ENCODE peak calls at places on chromosomes 11 and 22, in four cellular contexts. One of them, this sample, is unnamed.

GRCh38 chr22:22348127-22348814 is 103.7 kb downstream of the VPREB1 start:
- DNase-seq in mammary epithelial cell: no peak
- DNase-seq in IMR-90: no peak
- DNase-seq in H9: peak; percentile 64
- DNase-seq in this sample: no peak

GRCh38 chr11:124873980-124874379 is 8.7 kb downstream of the ROBO3 start:
- DNase-seq in H9: no peak
- DNase-seq in IMR-90: no peak
- DNase-seq in mammary epithelial cell: no peak
- DNase-seq in this sample: no peak

GRCh38 chr11:102914238-102915043 is 39.7 kb upstream of the MMP12 start:
- DNase-seq in mammary epithelial cell: peak; percentile 28
- DNase-seq in H9: peak; percentile 62
- DNase-seq in IMR-90: peak; percentile 56
- DNase-seq in this sample: peak; percentile 5

GRCh38 chr22:38298312-38299000 is 18.8 kb downstream of the CSNK1E start:
- DNase-seq in IMR-90: peak; percentile 88
- DNase-seq in H9: peak; percentile 74
- DNase-seq in mammary epithelial cell: peak; percentile 100
- DNase-seq in this sample: peak; percentile 97

GRCh38 chr11:111707039-111707690 is 59.0 kb downstream of the PPP2R1B start:
- DNase-seq in IMR-90: peak; percentile 95
- DNase-seq in H9: no peak
- DNase-seq in mammary epithelial cell: no peak
- DNase-seq in this sample: no peak

GRCh38 chr22:30444632-30445437 is 19.3 kb downstream of the MTFP1 start:
- DNase-seq in mammary epithelial cell: peak; percentile 34
- DNase-seq in IMR-90: peak; percentile 52
- DNase-seq in H9: peak; percentile 85
- DNase-seq in this sample: no peak

GRCh38 chr11:102155676-102156075 is 45.4 kb downstream of the YAP1 start:
- DNase-seq in mammary epithelial cell: peak; percentile 23
- DNase-seq in H9: no peak
- DNase-seq in IMR-90: peak; percentile 51
- DNase-seq in this sample: no peak

GRCh38 chr11:6438979-6439571 is 1.7 kb downstream of the HPX start:
- DNase-seq in mammary epithelial cell: peak; percentile 41
- DNase-seq in IMR-90: peak; percentile 59
- DNase-seq in H9: peak; percentile 68
- DNase-seq in this sample: peak; percentile 25

GRCh38 chr22:23384899-23385298 is 195.2 kb downstream of the IGLL1 start:
- DNase-seq in IMR-90: no peak
- DNase-seq in H9: no peak
- DNase-seq in mammary epithelial cell: no peak
- DNase-seq in this sample: no peak

GRCh38 chr11:100686476-100686875 is 612 bp upstream of the ARHGAP42 start:
- DNase-seq in IMR-90: no peak
- DNase-seq in H9: peak; percentile 55
- DNase-seq in mammary epithelial cell: no peak
- DNase-seq in this sample: no peak

GRCh38 chr11:114059984-114060401 is 482 bp downstream of the ZBTB16 start:
- DNase-seq in IMR-90: no peak
- DNase-seq in H9: no peak
- DNase-seq in mammary epithelial cell: peak; percentile 37
- DNase-seq in this sample: no peak

DNA sequence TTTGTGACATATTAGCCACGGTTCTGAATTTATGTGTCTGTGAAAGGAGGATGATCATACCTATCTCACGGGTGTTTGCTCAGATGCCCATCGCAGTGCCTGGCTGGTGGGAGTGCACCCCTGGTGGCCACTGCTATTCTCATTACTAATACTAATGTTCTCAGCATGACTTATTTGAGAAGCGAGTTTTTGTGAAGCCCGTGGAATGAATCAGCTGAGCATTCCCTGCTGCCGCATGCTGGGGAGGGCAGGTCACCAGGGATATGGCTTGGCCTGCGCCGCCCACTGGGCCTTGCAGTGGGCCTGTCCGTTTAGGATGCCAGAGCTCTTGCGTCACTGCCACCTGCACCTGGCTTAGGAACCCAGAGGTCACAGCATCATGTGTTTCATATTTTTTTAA is 16.8 kb downstream of the CTTN start:
- DNase-seq in IMR-90: peak; percentile 96
- DNase-seq in H9: no peak
- DNase-seq in mammary epithelial cell: peak; percentile 20
- DNase-seq in this sample: no peak
- H4K20me1 ChIP-seq in IMR-90: peaks cover 83% of the 10 kb centered on the region
- H4K20me1 ChIP-seq in H9: no peaks in the 10 kb centered on the region
- H4K20me1 ChIP-seq in mammary epithelial cell: no peaks in the 10 kb centered on the region
- H4K20me1 ChIP-seq in this sample: peaks cover 75% of the 10 kb centered on the region

GRCh38 chr11:67255864-67256263 is 10.4 kb upstream of the GRK2 start:
- DNase-seq in H9: no peak
- DNase-seq in IMR-90: no peak
- DNase-seq in mammary epithelial cell: no peak
- DNase-seq in this sample: no peak
- H4K20me1 ChIP-seq in H9: no peaks in the 10 kb centered on the region
- H4K20me1 ChIP-seq in IMR-90: no peaks in the 10 kb centered on the region
- H4K20me1 ChIP-seq in mammary epithelial cell: no peaks in the 10 kb centered on the region
- H4K20me1 ChIP-seq in this sample: peaks cover 16% of the 10 kb centered on the region

GRCh38 chr11:70302086-70302752 is 31.7 kb downstream of the PPFIA1 start:
- DNase-seq in mammary epithelial cell: no peak
- DNase-seq in IMR-90: peak; percentile 41
- DNase-seq in H9: no peak
- DNase-seq in this sample: no peak
- H4K20me1 ChIP-seq in mammary epithelial cell: no peaks in the 10 kb centered on the region
- H4K20me1 ChIP-seq in IMR-90: peaks cover 48% of the 10 kb centered on the region
- H4K20me1 ChIP-seq in H9: peaks cover 7% of the 10 kb centered on the region
- H4K20me1 ChIP-seq in this sample: peaks cover 46% of the 10 kb centered on the region

GRCh38 chr11:68107689-68108088 is 13.5 kb downstream of the CHKA start:
- DNase-seq in mammary epithelial cell: no peak
- DNase-seq in H9: no peak
- DNase-seq in IMR-90: no peak
- DNase-seq in this sample: no peak
- H4K20me1 ChIP-seq in mammary epithelial cell: no peaks in the 10 kb centered on the region
- H4K20me1 ChIP-seq in H9: no peaks in the 10 kb centered on the region
- H4K20me1 ChIP-seq in IMR-90: peaks cover 10% of the 10 kb centered on the region
- H4K20me1 ChIP-seq in this sample: peaks cover 97% of the 10 kb centered on the region

GRCh38 chr11:1518301-1518700 is 31.7 kb upstream of the MOB2 start:
- DNase-seq in mammary epithelial cell: no peak
- DNase-seq in IMR-90: no peak
- DNase-seq in H9: no peak
- DNase-seq in this sample: no peak

GRCh38 chr11:1520987-1521349 is 34.4 kb upstream of the MOB2 start:
- DNase-seq in mammary epithelial cell: no peak
- DNase-seq in IMR-90: no peak
- DNase-seq in H9: no peak
- DNase-seq in this sample: no peak

GRCh38 chr11:1520209-1520986 is 33.8 kb upstream of the MOB2 start:
- DNase-seq in H9: no peak
- DNase-seq in mammary epithelial cell: no peak
- DNase-seq in IMR-90: no peak
- DNase-seq in this sample: no peak

GRCh38 chr11:1517117-1518005 is 30.8 kb upstream of the MOB2 start:
- DNase-seq in H9: no peak
- DNase-seq in mammary epithelial cell: no peak
- DNase-seq in IMR-90: no peak
- DNase-seq in this sample: no peak

GRCh38 chr11:1519028-1519736 is 32.6 kb upstream of the MOB2 start:
- DNase-seq in mammary epithelial cell: no peak
- DNase-seq in H9: no peak
- DNase-seq in IMR-90: no peak
- DNase-seq in this sample: no peak
- H4K20me1 ChIP-seq in mammary epithelial cell: peaks cover 17% of the 10 kb centered on the region
- H4K20me1 ChIP-seq in H9: no peaks in the 10 kb centered on the region
- H4K20me1 ChIP-seq in IMR-90: peaks cover 93% of the 10 kb centered on the region
- H4K20me1 ChIP-seq in this sample: peaks cover 49% of the 10 kb centered on the region

GRCh38 chr11:44928807-44929206 is 21.9 kb downstream of the TP53I11 start:
- DNase-seq in H9: peak; percentile 78
- DNase-seq in IMR-90: no peak
- DNase-seq in mammary epithelial cell: no peak
- DNase-seq in this sample: no peak
- H4K20me1 ChIP-seq in H9: peaks cover 3% of the 10 kb centered on the region
- H4K20me1 ChIP-seq in IMR-90: no peaks in the 10 kb centered on the region
- H4K20me1 ChIP-seq in mammary epithelial cell: no peaks in the 10 kb centered on the region
- H4K20me1 ChIP-seq in this sample: no peaks in the 10 kb centered on the region

DNA sequence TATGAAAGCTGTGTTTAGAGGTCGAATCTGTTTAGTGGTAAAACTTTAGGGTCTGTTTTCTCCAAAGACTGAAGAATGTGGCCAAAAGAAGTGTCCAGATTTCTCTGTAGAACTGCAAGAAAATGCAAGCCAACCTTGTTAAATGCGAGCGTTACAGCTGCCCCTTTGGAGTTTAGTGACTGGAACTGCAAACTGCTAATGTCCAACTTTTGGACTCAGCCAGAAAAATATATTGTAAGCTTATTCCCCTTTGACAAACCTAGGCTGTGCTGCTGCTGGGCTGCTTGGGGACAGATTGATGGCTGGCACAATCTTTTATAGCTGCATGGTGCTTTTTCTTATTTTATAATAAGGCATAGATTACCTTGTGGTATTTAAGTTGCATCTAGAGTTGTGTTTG is 3.9 kb downstream of the TEAD1 start:
- DNase-seq in IMR-90: no peak
- DNase-seq in mammary epithelial cell: no peak
- DNase-seq in H9: no peak
- DNase-seq in this sample: no peak
- H4K20me1 ChIP-seq in IMR-90: peaks cover 57% of the 10 kb centered on the region
- H4K20me1 ChIP-seq in mammary epithelial cell: no peaks in the 10 kb centered on the region
- H4K20me1 ChIP-seq in H9: no peaks in the 10 kb centered on the region
- H4K20me1 ChIP-seq in this sample: no peaks in the 10 kb centered on the region

DNA sequence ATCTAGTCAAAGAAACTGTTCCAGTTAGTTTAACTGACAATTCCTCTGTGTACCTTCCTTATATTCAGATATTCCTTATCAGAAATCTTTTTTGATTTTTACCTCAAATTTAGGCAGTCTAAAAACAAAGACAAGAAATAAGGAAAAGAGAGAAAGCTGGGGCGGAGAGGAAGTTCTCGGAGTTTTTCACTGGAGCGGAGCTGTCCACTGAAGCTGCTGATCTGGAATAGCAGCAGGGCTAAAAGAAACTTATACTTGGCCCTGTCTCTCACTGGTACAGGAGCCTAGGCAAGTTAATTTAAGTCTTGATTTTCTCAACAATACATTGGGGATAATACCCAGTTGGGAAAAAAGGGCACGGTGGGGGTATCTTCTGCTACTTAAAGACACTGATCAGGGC is 59.2 kb upstream of the CYP2D6 start:
- DNase-seq in IMR-90: no peak
- DNase-seq in mammary epithelial cell: no peak
- DNase-seq in H9: no peak
- DNase-seq in this sample: no peak
- H4K20me1 ChIP-seq in IMR-90: peaks cover 74% of the 10 kb centered on the region
- H4K20me1 ChIP-seq in mammary epithelial cell: peaks cover 7% of the 10 kb centered on the region
- H4K20me1 ChIP-seq in H9: peaks cover 2% of the 10 kb centered on the region
- H4K20me1 ChIP-seq in this sample: peaks cover 40% of the 10 kb centered on the region